ENCODE peak calls at places on chromosomes 12 and 14, in seven cellular contexts. K is HepG2, N is HCT116, F is SK-N-SH, W is K562, D is H1, B is GM12878. A is an unnamed sample.

GRCh38 chr14:99654235-99655000 is 9.5 kb downstream of the HHIPL1 start:
- DNase-seq in K (no peak), D (no peak), W (no peak), F (no peak), B (no peak), N (no peak), A (no peak)

GRCh38 chr14:82009076-82009475 is 475.4 kb upstream of the SEL1L start:
- DNase-seq in W (no peak), N (no peak), K (no peak), D (no peak), B (no peak), F (peak), A (no peak)

GRCh38 chr14:71487941-71488340 is 444.3 kb upstream of the RGS6 start:
- DNase-seq in W (no peak), D (no peak), B (no peak), F (no peak), K (no peak), N (no peak), A (no peak)

GRCh38 chr12:9702239-9702638 is 30.7 kb downstream of the CLECL1 start:
- DNase-seq in F (no peak), K (no peak), D (no peak), B (no peak), W (no peak), N (no peak), A (no peak)

GRCh38 chr12:3662516-3662915 is 90.4 kb downstream of the CRACR2A start:
- DNase-seq in F (no peak), K (peak), N (no peak), D (no peak), B (no peak), W (no peak), A (no peak)

GRCh38 chr12:80814453-80814852 is 97.7 kb downstream of the MYF5 start:
- DNase-seq in F (no peak), K (no peak), D (no peak), W (no peak), B (no peak), N (no peak), A (no peak)

GRCh38 chr12:122123761-122124145 is 45.2 kb downstream of the MLXIP start:
- DNase-seq in N (no peak), D (no peak), W (no peak), B (no peak), F (no peak), K (no peak), A (no peak)

GRCh38 chr14:94615254-94615653 is 3.1 kb downstream of the SERPINA3 start:
- DNase-seq in D (no peak), K (no peak), B (no peak), F (no peak), W (no peak), N (no peak), A (no peak)

GRCh38 chr12:34296143-34297041 is 274.1 kb downstream of the ALG10 start:
- DNase-seq in F (no peak), K (no peak), N (no peak), D (no peak), B (no peak), W (no peak), A (no peak)

GRCh38 chr12:57237952-57238853 is 8.7 kb downstream of the SHMT2 start:
- DNase-seq in B (no peak), F (peak), W (peak), K (no peak), N (no peak), D (no peak), A (no peak)

GRCh38 chr12:20463920-20464524 is 95.7 kb downstream of the PDE3A start:
- DNase-seq in D (no peak), F (peak), K (peak), B (no peak), W (no peak), N (no peak), A (no peak)

GRCh38 chr12:126858586-126858985 is 1408.4 kb upstream of the TMEM132C start:
- DNase-seq in K (no peak), N (no peak), B (no peak), D (no peak), W (no peak), F (no peak), A (no peak)

GRCh38 chr14:105080161-105080560 is 14.9 kb upstream of the GPR132 start:
- DNase-seq in B (no peak), K (no peak), W (no peak), D (no peak), F (no peak), N (no peak), A (no peak)

GRCh38 chr14:101603096-101603495 is 41.8 kb downstream of the DIO3 start:
- DNase-seq in D (no peak), K (no peak), F (no peak), N (no peak), W (no peak), B (no peak), A (no peak)

GRCh38 chr14:61406198-61406597 is 84.8 kb downstream of the PRKCH start:
- DNase-seq in W (no peak), N (no peak), F (peak), D (no peak), B (no peak), K (no peak), A (no peak)

GRCh38 chr12:19288603-19289244 is 150.6 kb upstream of the AEBP2 start:
- DNase-seq in N (peak), W (peak), B (no peak), F (peak), K (peak), D (no peak), A (no peak)

GRCh38 chr14:64544607-64545312 is 4.2 kb downstream of the HSPA2 start:
- DNase-seq in B (no peak), D (no peak), F (no peak), K (no peak), N (no peak), W (no peak), A (no peak)

GRCh38 chr12:7782055-7782454 is 7.1 kb upstream of the NANOG start:
- DNase-seq in K (no peak), D (no peak), B (no peak), N (no peak), W (no peak), F (no peak), A (no peak)

GRCh38 chr14:36162267-36162666 is 14.3 kb downstream of the PTCSC3 start:
- DNase-seq in N (no peak), F (no peak), D (no peak), K (no peak), W (no peak), B (no peak), A (no peak)

GRCh38 chr12:67155863-67156262 is 113.3 kb upstream of the CAND1 start:
- DNase-seq in N (no peak), K (no peak), W (no peak), B (no peak), F (no peak), D (no peak), A (no peak)

GRCh38 chr12:83224012-83224411 is 537.3 kb downstream of the TMTC2 start:
- DNase-seq in K (no peak), D (no peak), W (peak), B (no peak), N (no peak), F (no peak), A (no peak)
- TF ChIP-seq SIN3A in K (no peak), D (no peak), W (no peak), B (no peak), N (no peak), F (no peak), A (no peak)

GRCh38 chr14:92847220-92848148 is 53.4 kb downstream of the GOLGA5 start:
- DNase-seq in F (no peak), D (no peak), W (no peak), B (no peak), N (no peak), K (no peak), A (no peak)

GRCh38 chr14:92846162-92846897 is 52.2 kb downstream of the GOLGA5 start:
- DNase-seq in K (no peak), N (peak), F (no peak), B (peak), W (peak), D (no peak), A (no peak)

GRCh38 chr14:92850492-92850891 is 56.4 kb downstream of the GOLGA5 start:
- DNase-seq in D (no peak), F (no peak), N (no peak), K (no peak), B (no peak), W (no peak), A (no peak)

GRCh38 chr14:92844220-92844619 is 50.1 kb downstream of the GOLGA5 start:
- DNase-seq in D (no peak), W (no peak), N (no peak), F (no peak), B (peak), K (no peak), A (no peak)

DNA sequence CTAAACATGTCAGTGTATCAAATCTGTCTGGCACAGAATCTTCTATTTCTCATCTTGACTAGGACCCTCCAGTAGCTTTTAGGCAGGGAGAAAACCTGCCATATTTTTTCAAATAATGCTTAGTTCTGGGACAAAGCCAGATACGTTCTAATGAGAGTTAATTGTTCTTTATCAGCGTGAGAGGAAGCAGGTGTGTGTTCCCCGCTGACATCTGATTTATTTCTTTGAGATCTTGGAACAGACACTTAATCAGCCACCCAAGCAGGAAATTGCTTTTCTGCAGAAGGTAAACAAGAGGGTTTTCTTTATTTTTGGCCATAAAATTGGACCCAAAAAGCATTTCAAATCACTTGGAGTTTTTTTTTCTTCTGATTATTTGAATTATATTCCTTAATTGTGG is 54.8 kb downstream of the GOLGA5 start:
- DNase-seq in D (no peak), W (no peak), N (no peak), F (peak), B (no peak), K (no peak), A (no peak)
- TF ChIP-seq SIN3A in D (no peak), W (no peak), N (no peak), F (no peak), B (no peak), K (no peak), A (no peak)

GRCh38 chr12:116687888-116688287 is 50.0 kb downstream of the SPRING1 start:
- DNase-seq in D (peak), K (peak), B (no peak), N (peak), W (peak), F (peak), A (no peak)
- TF ChIP-seq SIN3A in D (peak), K (no peak), B (no peak), N (no peak), W (no peak), F (no peak), A (no peak)

GRCh38 chr12:49094966-49095365 is 365 bp upstream of the DHH start:
- DNase-seq in K (no peak), W (no peak), N (no peak), F (no peak), B (no peak), D (no peak), A (no peak)

GRCh38 chr12:49092816-49093406 is 1.7 kb downstream of the DHH start:
- DNase-seq in K (no peak), B (no peak), D (no peak), W (peak), N (no peak), F (no peak), A (no peak)

GRCh38 chr12:49092086-49092815 is 2.4 kb downstream of the DHH start:
- DNase-seq in B (no peak), D (no peak), K (peak), N (no peak), F (peak), W (peak), A (no peak)

GRCh38 chr12:49094104-49094948 is at the start of gene DHH:
- DNase-seq in B (no peak), F (peak), W (peak), D (no peak), N (no peak), K (no peak), A (no peak)

GRCh38 chr12:49093746-49094103 is 876 bp downstream of the DHH start:
- DNase-seq in F (peak), N (no peak), B (no peak), W (peak), K (no peak), D (no peak), A (no peak)
- TF ChIP-seq SIN3A in F (no peak), N (no peak), B (no peak), W (no peak), K (no peak), D (no peak), A (no peak)

GRCh38 chr12:96497800-96498199 is 8.4 kb downstream of the CFAP54 start:
- DNase-seq in N (no peak), K (no peak), D (no peak), B (no peak), W (no peak), F (no peak), A (no peak)
- TF ChIP-seq SIN3A in N (no peak), K (no peak), D (no peak), B (no peak), W (no peak), F (no peak), A (no peak)

GRCh38 chr14:34018564-34019244 is 67.8 kb upstream of the EGLN3 start:
- DNase-seq in B (peak), N (no peak), W (no peak), K (no peak), D (no peak), F (no peak), A (no peak)
- TF ChIP-seq SIN3A in B (no peak), N (no peak), W (no peak), K (no peak), D (no peak), F (no peak), A (no peak)

A was measured in Panc1.